ENCODE peak calls at places on chromosomes 7 and 10, in six cellular contexts. E is A549, N is K562, T is endothelial cell of umbilical vein, O is HepG2, M is GM12878. G is an unnamed sample.

GRCh38 chr10:1737222-1738061 is at the start of gene ADARB2:
- DNase-seq in E (no peak), T (no peak), M (peak), O (no peak), N (no peak), G (no peak)

GRCh38 chr7:1853619-1854520 is 183.8 kb downstream of the ELFN1 start:
- DNase-seq in O (no peak), N (peak), T (no peak), M (no peak), E (no peak), G (peak)

GRCh38 chr10:3476640-3477448 is 304.3 kb upstream of the PITRM1 start:
- DNase-seq in N (no peak), M (no peak), T (no peak), O (no peak), E (no peak), G (no peak)

GRCh38 chr10:130396044-130396443 is 259.9 kb downstream of the GLRX3 start:
- DNase-seq in M (no peak), N (no peak), T (no peak), O (no peak), E (no peak), G (no peak)

GRCh38 chr10:92690211-92691041 is 671 bp downstream of the HHEX start:
- DNase-seq in O (no peak), T (peak), E (peak), M (no peak), N (peak), G (peak)

GRCh38 chr10:70903262-70903921 is 15.0 kb upstream of the PCBD1 start:
- DNase-seq in E (peak), M (no peak), N (peak), T (peak), O (peak), G (peak)

GRCh38 chr10:61896854-61897661 is 4.4 kb upstream of the ARID5B start:
- DNase-seq in M (peak), E (peak), T (peak), O (peak), N (peak), G (peak)

GRCh38 chr10:101760510-101760909 is 15.4 kb downstream of the FGF8 start:
- DNase-seq in E (no peak), M (no peak), N (no peak), T (no peak), O (no peak), G (no peak)

GRCh38 chr10:114631678-114632417 is 26.2 kb downstream of the ABLIM1 start:
- DNase-seq in E (peak), N (peak), O (peak), T (peak), M (no peak), G (peak)

GRCh38 chr7:117896339-117896738 is 23.1 kb upstream of the CTTNBP2 start:
- DNase-seq in O (no peak), E (no peak), M (no peak), N (no peak), T (no peak), G (no peak)

GRCh38 chr7:117895271-117895670 is 22.0 kb upstream of the CTTNBP2 start:
- DNase-seq in E (no peak), N (no peak), M (no peak), T (no peak), O (no peak), G (no peak)

GRCh38 chr7:117907058-117907633 is 33.9 kb upstream of the CTTNBP2 start:
- DNase-seq in T (no peak), N (no peak), M (no peak), E (no peak), O (no peak), G (no peak)

GRCh38 chr7:117902314-117902889 is 29.2 kb upstream of the CTTNBP2 start:
- DNase-seq in M (no peak), N (no peak), O (no peak), T (no peak), E (no peak), G (no peak)

GRCh38 chr7:117901089-117901797 is 28.0 kb upstream of the CTTNBP2 start:
- DNase-seq in M (no peak), E (no peak), T (no peak), O (no peak), N (no peak), G (no peak)
- TF ChIP-seq MYC in M (no peak), E (no peak), T (no peak), O (no peak), N (no peak), G (no peak)

GRCh38 chr7:120060875-120061274 is 212.1 kb upstream of the KCND2 start:
- DNase-seq in O (no peak), E (no peak), T (no peak), M (no peak), N (no peak), G (peak)
- TF ChIP-seq MYC in O (no peak), E (no peak), T (no peak), M (no peak), N (no peak), G (no peak)

DNA sequence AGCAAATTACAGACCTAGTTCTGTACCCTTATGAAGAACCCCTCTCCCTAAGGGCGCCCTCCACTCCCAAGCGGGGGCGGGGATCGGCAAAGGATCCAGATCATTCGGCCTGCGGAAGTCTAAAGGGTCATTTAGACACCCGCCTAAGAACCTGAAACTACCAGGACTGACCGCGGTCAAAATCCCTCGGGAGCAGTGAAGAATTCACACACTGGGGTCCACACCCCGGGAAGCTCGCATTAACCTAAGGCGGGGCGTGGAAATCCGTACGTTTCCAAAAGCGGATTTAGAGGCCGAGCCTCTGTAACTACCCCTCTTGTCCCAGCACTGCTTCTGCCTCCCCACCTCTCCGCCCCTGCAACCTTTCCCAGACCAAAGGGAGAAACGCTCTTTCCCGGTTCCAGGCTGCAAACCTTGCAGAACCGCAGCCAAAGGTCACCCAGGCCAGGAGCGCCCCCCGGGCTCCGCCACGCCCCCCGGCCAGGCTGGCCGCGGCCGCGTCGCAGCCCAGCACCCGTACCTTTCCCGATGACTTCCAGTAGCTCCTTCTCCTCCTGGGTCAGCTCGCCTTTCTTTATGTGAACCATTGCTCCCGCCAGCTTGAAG is 464 bp downstream of the ANKMY2 start:
- DNase-seq in E (peak), T (no peak), O (no peak), N (no peak), M (no peak), G (no peak)
- TF ChIP-seq MYC in E (no peak), T (no peak), O (no peak), N (no peak), M (no peak), G (peak)

DNA sequence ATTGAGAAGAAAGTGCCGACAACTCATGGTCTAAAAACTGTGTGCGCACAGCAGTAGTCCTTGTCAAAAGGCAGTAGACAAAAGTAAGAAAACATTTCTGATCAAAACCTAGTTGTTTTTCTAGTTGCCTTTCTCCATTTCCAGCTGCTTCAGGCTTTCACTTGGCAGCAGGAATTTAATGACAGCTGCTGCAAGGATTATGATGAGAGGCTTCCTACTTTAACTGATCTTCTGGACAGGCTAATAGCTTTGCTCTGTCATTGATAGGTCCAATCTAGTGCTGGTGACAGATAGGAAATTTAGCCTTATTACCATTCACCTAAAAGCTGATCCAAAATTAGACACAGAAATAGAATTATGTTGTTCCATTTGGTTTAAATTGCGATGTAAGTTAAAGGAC is 110.7 kb upstream of the SEMA3C start:
- DNase-seq in T (no peak), N (no peak), M (no peak), O (no peak), E (no peak), G (no peak)
- TF ChIP-seq MYC in T (no peak), N (no peak), M (no peak), O (no peak), E (no peak), G (no peak)

DNA sequence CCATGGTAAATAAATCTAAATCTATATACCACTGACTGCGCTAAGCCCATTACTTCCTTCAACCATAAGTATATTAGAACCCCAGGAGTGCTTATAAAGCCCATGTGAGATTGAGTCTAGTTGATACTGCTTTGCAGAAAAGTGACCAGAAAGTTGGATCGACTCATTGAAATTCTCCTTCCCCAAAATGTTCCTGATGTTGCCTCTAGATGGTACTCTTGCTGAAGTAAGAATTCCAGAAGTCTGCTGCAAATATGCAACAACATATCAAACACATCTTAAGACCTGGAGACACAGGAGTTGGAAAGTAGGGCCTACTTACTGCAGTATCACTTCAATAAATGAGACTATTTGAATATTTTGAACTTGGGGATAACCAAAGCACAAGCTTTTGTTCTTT is 550.8 kb downstream of the IPMK start:
- DNase-seq in N (no peak), O (no peak), M (no peak), E (no peak), T (no peak), G (peak)
- TF ChIP-seq MYC in N (no peak), O (no peak), M (no peak), E (no peak), T (no peak), G (no peak)

GRCh38 chr10:118832242-118832651 is 77.5 kb upstream of the CACUL1 start:
- DNase-seq in E (no peak), O (no peak), M (no peak), N (no peak), T (peak), G (peak)
- TF ChIP-seq MYC in E (no peak), O (no peak), M (no peak), N (no peak), T (no peak), G (peak)

GRCh38 chr7:73906874-73907273 is 45.9 kb downstream of the TMEM270 start:
- DNase-seq in O (no peak), E (no peak), T (no peak), N (no peak), M (no peak), G (no peak)
- TF ChIP-seq MYC in O (no peak), E (no peak), T (no peak), N (no peak), M (no peak), G (no peak)

GRCh38 chr10:36488579-36488978 is 636.8 kb upstream of the ANKRD30A start:
- DNase-seq in M (no peak), T (peak), O (no peak), N (no peak), E (no peak), G (no peak)

GRCh38 chr10:36489928-36490279 is 635.5 kb upstream of the ANKRD30A start:
- DNase-seq in N (no peak), O (no peak), M (no peak), T (no peak), E (no peak), G (no peak)

GRCh38 chr10:36492590-36493510 is 632.5 kb upstream of the ANKRD30A start:
- DNase-seq in E (no peak), O (no peak), T (peak), M (no peak), N (no peak), G (no peak)

GRCh38 chr10:36493511-36493880 is 631.9 kb upstream of the ANKRD30A start:
- DNase-seq in O (no peak), M (no peak), E (no peak), N (no peak), T (peak), G (no peak)

DNA sequence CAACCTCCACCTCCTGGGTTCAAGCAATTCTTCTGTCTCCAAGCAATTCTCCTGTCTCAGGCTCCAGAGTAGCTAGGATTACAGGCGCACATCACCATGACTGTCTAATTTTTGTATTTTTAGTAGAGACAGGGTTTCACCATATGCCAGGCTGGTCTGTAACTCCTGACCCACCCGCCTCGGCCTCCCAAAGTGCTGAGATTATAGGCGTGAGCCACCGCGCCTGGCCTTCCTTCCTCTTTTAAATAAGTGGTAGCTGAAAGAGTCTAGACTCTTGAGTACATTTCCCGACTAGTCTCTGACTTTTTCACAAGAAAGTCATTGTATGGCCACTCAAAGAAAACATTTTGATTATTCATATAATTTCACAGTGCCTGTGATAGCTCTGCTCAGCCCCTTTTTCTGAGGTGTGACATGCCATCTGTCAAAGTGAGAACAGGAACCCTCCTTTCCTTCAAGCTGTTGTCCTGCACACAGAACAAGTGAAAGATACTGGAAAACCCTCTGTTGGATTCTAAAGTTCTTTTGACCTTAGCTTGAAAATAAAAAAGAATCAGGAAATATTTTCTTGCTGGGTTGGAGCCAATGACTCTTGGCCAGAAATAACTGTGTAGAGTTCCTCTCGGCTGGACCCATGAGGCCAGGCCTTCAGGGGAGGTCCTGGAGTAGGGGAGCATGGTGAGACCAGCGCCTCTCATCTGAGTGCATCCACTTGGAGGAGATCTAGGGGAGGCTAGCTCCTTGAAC is 636.0 kb upstream of the ANKRD30A start:
- DNase-seq in N (no peak), T (peak), M (no peak), O (no peak), E (no peak), G (no peak)
- TF ChIP-seq MYC in N (no peak), T (no peak), M (no peak), O (no peak), E (no peak), G (no peak)

GRCh38 chr7:148701414-148701813 is 2.7 kb downstream of the CUL1 start:
- DNase-seq in E (no peak), N (peak), O (no peak), T (peak), M (no peak), G (peak)
- TF ChIP-seq MYC in E (no peak), N (no peak), O (no peak), T (no peak), M (no peak), G (no peak)

G was measured in NB4.